ENCODE peak calls at places on chromosomes 13 and 19, in four cellular contexts. One of them, this sample, is unnamed.

GRCh38 chr13:44231786-44232516 is 141.7 kb upstream of the SERP2 start:
- DNase-seq in fibroblast of the conjunctiva: peak; percentile 59
- DNase-seq in AG10803: peak; percentile 95
- DNase-seq in SK-N-SH: no peak
- DNase-seq in this sample: peak; percentile 88

GRCh38 chr13:110882972-110883371 is 31.9 kb downstream of the ANKRD10 start:
- DNase-seq in AG10803: peak; percentile 56
- DNase-seq in SK-N-SH: no peak
- DNase-seq in fibroblast of the conjunctiva: no peak
- DNase-seq in this sample: no peak

GRCh38 chr13:112067871-112068305 is 939 bp downstream of the SOX1 start:
- DNase-seq in SK-N-SH: no peak
- DNase-seq in AG10803: no peak
- DNase-seq in fibroblast of the conjunctiva: no peak
- DNase-seq in this sample: no peak

GRCh38 chr13:60627071-60627686 is 230.2 kb downstream of the TDRD3 start:
- DNase-seq in fibroblast of the conjunctiva: no peak
- DNase-seq in SK-N-SH: peak; percentile 51
- DNase-seq in AG10803: peak; percentile 13
- DNase-seq in this sample: peak; percentile 22

GRCh38 chr19:40530091-40530901 is 46.4 kb upstream of the SHKBP1 start:
- DNase-seq in AG10803: no peak
- DNase-seq in fibroblast of the conjunctiva: no peak
- DNase-seq in SK-N-SH: peak; percentile 93
- DNase-seq in this sample: no peak

GRCh38 chr13:106619688-106620555 is 52.0 kb upstream of the ARGLU1 start:
- DNase-seq in fibroblast of the conjunctiva: peak; percentile 47
- DNase-seq in AG10803: peak; percentile 72
- DNase-seq in SK-N-SH: peak; percentile 70
- DNase-seq in this sample: peak; percentile 57

GRCh38 chr19:33736787-33737186 is 59.9 kb upstream of the KCTD15 start:
- DNase-seq in AG10803: no peak
- DNase-seq in SK-N-SH: no peak
- DNase-seq in fibroblast of the conjunctiva: no peak
- DNase-seq in this sample: no peak

GRCh38 chr13:91241249-91241648 is 106.2 kb upstream of the MIR17HG start:
- DNase-seq in AG10803: no peak
- DNase-seq in SK-N-SH: no peak
- DNase-seq in fibroblast of the conjunctiva: no peak
- DNase-seq in this sample: no peak

GRCh38 chr13:103431880-103432279 is 365.7 kb upstream of the SLC10A2 start:
- DNase-seq in AG10803: no peak
- DNase-seq in SK-N-SH: peak; percentile 57
- DNase-seq in fibroblast of the conjunctiva: no peak
- DNase-seq in this sample: no peak

GRCh38 chr19:45881082-45881908 is 4.6 kb downstream of the IRF2BP1 start:
- DNase-seq in SK-N-SH: no peak
- DNase-seq in AG10803: no peak
- DNase-seq in fibroblast of the conjunctiva: no peak
- DNase-seq in this sample: no peak

GRCh38 chr19:33375760-33376159 is 2.3 kb downstream of the CEBPG start:
- DNase-seq in SK-N-SH: no peak
- DNase-seq in fibroblast of the conjunctiva: no peak
- DNase-seq in AG10803: peak; percentile 40
- DNase-seq in this sample: peak; percentile 58

GRCh38 chr13:78032132-78032531 is 113.5 kb upstream of the EDNRB start:
- DNase-seq in AG10803: no peak
- DNase-seq in fibroblast of the conjunctiva: no peak
- DNase-seq in SK-N-SH: no peak
- DNase-seq in this sample: no peak

GRCh38 chr19:17327654-17328516 is 6.8 kb downstream of the ANO8 start:
- DNase-seq in SK-N-SH: peak; percentile 85
- DNase-seq in fibroblast of the conjunctiva: no peak
- DNase-seq in AG10803: no peak
- DNase-seq in this sample: no peak

GRCh38 chr19:11325544-11325943 is 13.9 kb downstream of the RAB3D start:
- DNase-seq in AG10803: no peak
- DNase-seq in SK-N-SH: no peak
- DNase-seq in fibroblast of the conjunctiva: no peak
- DNase-seq in this sample: no peak

This sample was measured in EL.